ENCODE peak calls at places on chromosome 1, in eight cellular contexts. B, S, N, G, D, A, U and F are unnamed samples.

GRCh38 chr1:25695066-25695990 is 78.7 kb downstream of the MAN1C1 start:
- DNase-seq in S (no peak), N (peak), B (no peak), G (no peak), D (no peak), U (no peak), A (no peak), F (no peak)

GRCh38 chr1:207063014-207063413 is 9.9 kb downstream of the PFKFB2 start:
- DNase-seq in A (no peak), S (no peak), G (no peak), B (no peak), N (no peak), D (no peak), U (no peak), F (no peak)

GRCh38 chr1:45243476-45244343 is 37.3 kb upstream of the ZSWIM5 start:
- DNase-seq in B (no peak), D (no peak), A (no peak), S (no peak), N (no peak), G (no peak), U (no peak), F (no peak)

GRCh38 chr1:92291372-92291999 is 7.3 kb downstream of the GLMN start:
- DNase-seq in N (no peak), G (peak), B (peak), A (peak), U (no peak), D (no peak), S (no peak), F (no peak)

GRCh38 chr1:190578015-190578414 is 100.4 kb upstream of the BRINP3 start:
- DNase-seq in A (no peak), D (no peak), N (no peak), S (no peak), U (no peak), B (no peak), G (no peak), F (no peak)

GRCh38 chr1:80250573-80251168 is 1244.1 kb upstream of the ADGRL4 start:
- DNase-seq in B (no peak), D (no peak), G (no peak), A (no peak), U (no peak), N (no peak), S (no peak), F (no peak)

GRCh38 chr1:14522331-14523241 is 75.9 kb upstream of the KAZN start:
- DNase-seq in B (peak), N (peak), A (no peak), S (no peak), D (no peak), G (no peak), U (no peak), F (no peak)

GRCh38 chr1:166876540-166876838 is 425 bp upstream of the TADA1 start:
- DNase-seq in U (no peak), N (no peak), B (no peak), A (no peak), D (no peak), S (no peak), G (no peak), F (no peak)

GRCh38 chr1:183363967-183364366 is 54.2 kb downstream of the NMNAT2 start:
- DNase-seq in U (no peak), D (no peak), N (no peak), A (no peak), B (no peak), G (no peak), S (no peak), F (no peak)

GRCh38 chr1:101769520-101769919 is 227.2 kb downstream of the OLFM3 start:
- DNase-seq in U (no peak), A (no peak), D (no peak), N (no peak), B (peak), S (peak), G (peak), F (no peak)

GRCh38 chr1:24416666-24417391 is 1.2 kb downstream of the NIPAL3 start:
- DNase-seq in N (no peak), G (peak), B (no peak), U (peak), A (no peak), D (peak), S (no peak), F (no peak)